ENCODE peak calls at places on chromosomes 16 and 17, in four cellular contexts. H is dorsolateral prefrontal cortex, Z is left lung, G is pancreas. J is an unnamed sample.

GRCh38 chr17:56639517-56639916 is 46.0 kb downstream of the NOG start:
- DNase-seq in H (no peak), Z (no peak), G (no peak), J (no peak)

GRCh38 chr17:27240086-27240801 is 53.7 kb upstream of the WSB1 start:
- DNase-seq in H (no peak), Z (no peak), G (no peak), J (no peak)

GRCh38 chr17:76438906-76439305 is 14.0 kb downstream of the UBE2O start:
- DNase-seq in H (no peak), Z (no peak), G (no peak), J (no peak)

GRCh38 chr16:31363721-31364120 is 8.7 kb downstream of the ITGAX start:
- DNase-seq in H (no peak), Z (no peak), G (no peak), J (no peak)

GRCh38 chr17:81057079-81057730 is 22.3 kb downstream of the BAIAP2 start:
- DNase-seq in H (no peak), Z (peak; percentile 89), G (no peak), J (no peak)

GRCh38 chr16:3514621-3515020 is 13.8 kb downstream of the CLUAP1 start:
- DNase-seq in H (no peak), Z (no peak), G (no peak), J (no peak)

GRCh38 chr16:56625943-56626654 is 518 bp downstream of the MT1E start:
- DNase-seq in H (no peak), Z (no peak), G (peak; percentile 76), J (no peak)

GRCh38 chr16:89923640-89924297 is 627 bp downstream of the TUBB3 start:
- DNase-seq in H (no peak), Z (peak; percentile 80), G (no peak), J (peak; percentile 32)

GRCh38 chr17:38450699-38451029 is 22.4 kb downstream of the ARHGAP23 start:
- DNase-seq in H (no peak), Z (no peak), G (no peak), J (peak; percentile 51)

GRCh38 chr17:80111702-80112470 is 10.5 kb downstream of the GAA start:
- DNase-seq in H (no peak), Z (no peak), G (no peak), J (no peak)

GRCh38 chr16:50626868-50627267 is 54.2 kb downstream of the SNX20 start:
- DNase-seq in H (no peak), Z (no peak), G (no peak), J (no peak)

GRCh38 chr17:37505333-37505732 is 15.6 kb downstream of the DUSP14 start:
- DNase-seq in H (no peak), Z (no peak), G (no peak), J (no peak)

GRCh38 chr16:66670691-66671090 is 25.9 kb downstream of the CMTM4 start:
- DNase-seq in H (no peak), Z (no peak), G (no peak), J (no peak)

GRCh38 chr16:10518479-10519041 is 61.8 kb downstream of the EMP2 start:
- DNase-seq in H (no peak), Z (no peak), G (no peak), J (no peak)

GRCh38 chr17:76466775-76467130 is 650 bp upstream of the AANAT start:
- DNase-seq in H (no peak), Z (peak; percentile 62), G (no peak), J (no peak)

GRCh38 chr17:2170023-2170422 is 115.1 kb downstream of the HIC1 start:
- DNase-seq in H (no peak), Z (no peak), G (no peak), J (no peak)

GRCh38 chr17:11969565-11969964 is 27.7 kb downstream of the ZNF18 start:
- DNase-seq in H (no peak), Z (no peak), G (no peak), J (no peak)

GRCh38 chr17:19346351-19347255 is 15.9 kb downstream of the B9D1 start:
- DNase-seq in H (peak; percentile 44), Z (peak; percentile 65), G (no peak), J (peak; percentile 90)

GRCh38 chr16:63005356-63005755 is 969.1 kb upstream of the CDH8 start:
- DNase-seq in H (no peak), Z (no peak), G (no peak), J (peak; percentile 9)

GRCh38 chr16:4103741-4104140 is 12.5 kb downstream of the ADCY9 start:
- DNase-seq in H (no peak), Z (no peak), G (no peak), J (no peak)

GRCh38 chr17:80877829-80878303 is 113.8 kb upstream of the CHMP6 start:
- DNase-seq in H (no peak), Z (peak; percentile 43), G (no peak), J (no peak)

GRCh38 chr16:53678155-53678554 is 25.5 kb downstream of the RPGRIP1L start:
- DNase-seq in H (no peak), Z (no peak), G (no peak), J (no peak)

GRCh38 chr16:1481906-1482835 is 6.6 kb downstream of the PTX4 start:
- DNase-seq in H (no peak), Z (no peak), G (no peak), J (no peak)

GRCh38 chr17:56141046-56141839 is 12.0 kb upstream of the ANKFN1 start:
- DNase-seq in H (no peak), Z (no peak), G (no peak), J (no peak)

GRCh38 chr17:41519501-41520224 is 973 bp upstream of the KRT15 start:
- DNase-seq in H (peak; percentile 69), Z (no peak), G (peak; percentile 36), J (peak; percentile 44)

GRCh38 chr17:70310251-70310672 is 140.9 kb downstream of the KCNJ2 start:
- DNase-seq in H (no peak), Z (no peak), G (no peak), J (peak; percentile 66)

GRCh38 chr16:19882186-19882585 is 2.5 kb downstream of the GPRC5B start:
- DNase-seq in H (no peak), Z (no peak), G (no peak), J (no peak)

GRCh38 chr16:88034770-88035169 is 83.5 kb downstream of the BANP start:
- DNase-seq in H (no peak), Z (no peak), G (no peak), J (no peak)

GRCh38 chr17:27332485-27333409 is 38.8 kb downstream of the WSB1 start:
- DNase-seq in H (peak; percentile 85), Z (peak; percentile 100), G (peak; percentile 99), J (peak; percentile 99)

GRCh38 chr16:85227924-85228462 is 115.7 kb upstream of the CIBAR2 start:
- DNase-seq in H (no peak), Z (no peak), G (no peak), J (peak; percentile 62)

GRCh38 chr17:32158870-32159585 is 16.7 kb downstream of the RHOT1 start:
- DNase-seq in H (peak; percentile 25), Z (no peak), G (no peak), J (no peak)

GRCh38 chr17:13087802-13088201 is 70.0 kb upstream of the ELAC2 start:
- DNase-seq in H (no peak), Z (no peak), G (no peak), J (no peak)

GRCh38 chr17:58525239-58525638 is 10.8 kb upstream of the MTMR4 start:
- DNase-seq in H (no peak), Z (no peak), G (peak; percentile 13), J (no peak)

GRCh38 chr17:9020824-9021157 is 519 bp upstream of the NTN1 start:
- DNase-seq in H (no peak), Z (no peak), G (no peak), J (no peak)

GRCh38 chr17:44102845-44103622 is 20.4 kb downstream of the HDAC5 start:
- DNase-seq in H (no peak), Z (no peak), G (no peak), J (no peak)

GRCh38 chr17:30378191-30378796 is 433 bp upstream of the CPD start:
- DNase-seq in H (peak; percentile 26), Z (peak; percentile 86), G (no peak), J (no peak)

GRCh38 chr17:16989953-16990860 is 18.3 kb upstream of the TNFRSF13B start:
- DNase-seq in H (no peak), Z (no peak), G (no peak), J (peak; percentile 47)

GRCh38 chr17:39591958-39592954 is 15.5 kb downstream of the NEUROD2 start:
- DNase-seq in H (peak; percentile 79), Z (no peak), G (peak; percentile 58), J (peak; percentile 83)

GRCh38 chr17:39595928-39596327 is 11.8 kb downstream of the NEUROD2 start:
- DNase-seq in H (no peak), Z (no peak), G (no peak), J (no peak)

GRCh38 chr17:39595294-39595693 is 12.4 kb downstream of the NEUROD2 start:
- DNase-seq in H (no peak), Z (no peak), G (no peak), J (no peak)

GRCh38 chr17:39596543-39597267 is 11.0 kb downstream of the NEUROD2 start:
- DNase-seq in H (no peak), Z (no peak), G (no peak), J (no peak)

GRCh38 chr17:39593371-39593770 is 14.3 kb downstream of the NEUROD2 start:
- DNase-seq in H (no peak), Z (no peak), G (no peak), J (peak; percentile 73)
- H3K27me3 ChIP-seq in H (peaks cover 38% of the 10 kb centered on the region), Z (peaks cover 37% of the 10 kb centered on the region), G (no peaks in the 10 kb centered on the region), J (peaks cover 6% of the 10 kb centered on the region)

GRCh38 chr16:71673190-71673956 is 47.4 kb downstream of the MARVELD3 start:
- DNase-seq in H (no peak), Z (no peak), G (no peak), J (no peak)

GRCh38 chr16:71669926-71670536 is 44.0 kb downstream of the MARVELD3 start:
- DNase-seq in H (no peak), Z (no peak), G (no peak), J (no peak)

GRCh38 chr16:71670537-71670936 is 44.6 kb downstream of the MARVELD3 start:
- DNase-seq in H (no peak), Z (no peak), G (no peak), J (no peak)

GRCh38 chr16:71672125-71672524 is 46.1 kb downstream of the MARVELD3 start:
- DNase-seq in H (no peak), Z (no peak), G (no peak), J (peak; percentile 8)

GRCh38 chr16:71671165-71671564 is 45.2 kb downstream of the MARVELD3 start:
- DNase-seq in H (no peak), Z (no peak), G (no peak), J (no peak)
- H3K27me3 ChIP-seq in H (no peaks in the 10 kb centered on the region), Z (no peaks in the 10 kb centered on the region), G (no peaks in the 10 kb centered on the region), J (no peaks in the 10 kb centered on the region)

GRCh38 chr16:81442220-81442908 is 2.2 kb upstream of the CMIP start:
- DNase-seq in H (no peak), Z (no peak), G (no peak), J (no peak)

GRCh38 chr16:81443688-81444447 is 740 bp upstream of the CMIP start:
- DNase-seq in H (no peak), Z (peak; percentile 89), G (peak; percentile 36), J (no peak)

GRCh38 chr16:81437860-81438259 is 6.7 kb upstream of the CMIP start:
- DNase-seq in H (no peak), Z (no peak), G (no peak), J (no peak)

GRCh38 chr16:81442909-81443687 is 1.5 kb upstream of the CMIP start:
- DNase-seq in H (no peak), Z (no peak), G (no peak), J (no peak)

GRCh38 chr16:81440888-81441663 is 3.5 kb upstream of the CMIP start:
- DNase-seq in H (no peak), Z (no peak), G (no peak), J (no peak)
- H3K27me3 ChIP-seq in H (no peaks in the 10 kb centered on the region), Z (no peaks in the 10 kb centered on the region), G (no peaks in the 10 kb centered on the region), J (peaks cover 5% of the 10 kb centered on the region)

GRCh38 chr16:47175152-47175551 is 31.4 kb upstream of the NETO2 start:
- DNase-seq in H (no peak), Z (no peak), G (no peak), J (no peak)
- H3K27me3 ChIP-seq in H (no peaks in the 10 kb centered on the region), Z (no peaks in the 10 kb centered on the region), G (no peaks in the 10 kb centered on the region), J (no peaks in the 10 kb centered on the region)

GRCh38 chr16:58464047-58464915 is 35.7 kb upstream of the NDRG4 start:
- DNase-seq in H (peak; percentile 87), Z (peak; percentile 76), G (peak; percentile 6), J (no peak)
- H3K27me3 ChIP-seq in H (peaks cover 35% of the 10 kb centered on the region), Z (peaks cover 55% of the 10 kb centered on the region), G (no peaks in the 10 kb centered on the region), J (peaks cover 13% of the 10 kb centered on the region)